ENCODE peak calls at places on chromosomes 6 and 20, in seven cellular contexts. X, I, T, D, H, S and J are unnamed samples.
A peak's percentile ranks its signal among the peaks of the same experiment; 100 is the strongest.

GRCh38 chr6:158509465-158509864 is 50.4 kb upstream of the TMEM181 start:
- DNase-seq in I (no peak), S (no peak), D (no peak), X (no peak), H (no peak), T (peak; percentile 12), J (no peak)

GRCh38 chr20:11267131-11267761 is 593.4 kb upstream of the JAG1 start:
- DNase-seq in I (peak; percentile 51), H (peak; percentile 96), S (no peak), X (peak; percentile 96), T (peak; percentile 58), D (peak; percentile 98), J (peak; percentile 61)

GRCh38 chr6:3005077-3005476 is 5.4 kb downstream of the NQO2 start:
- DNase-seq in X (no peak), H (no peak), I (no peak), D (no peak), S (no peak), T (no peak), J (no peak)

GRCh38 chr20:61923371-61924166 is 142.1 kb downstream of the TAF4 start:
- DNase-seq in D (no peak), T (no peak), H (no peak), X (no peak), S (peak; percentile 39), I (no peak), J (no peak)

GRCh38 chr20:35306931-35307517 is 14.8 kb upstream of the FAM83C start:
- DNase-seq in X (peak; percentile 84), T (peak; percentile 82), H (peak; percentile 85), S (peak; percentile 80), I (peak; percentile 36), D (peak; percentile 84), J (peak; percentile 61)

GRCh38 chr6:148967128-148967527 is 220.3 kb downstream of the UST start:
- DNase-seq in D (no peak), T (no peak), S (no peak), H (no peak), X (no peak), I (no peak), J (no peak)

GRCh38 chr6:52063584-52064400 is 23.6 kb downstream of the PKHD1 start:
- DNase-seq in I (peak; percentile 40), S (no peak), X (peak; percentile 22), H (peak; percentile 88), T (peak; percentile 68), D (peak; percentile 30), J (peak; percentile 42)

GRCh38 chr6:102485480-102485879 is 1092.0 kb downstream of the GRIK2 start:
- DNase-seq in X (no peak), T (no peak), S (no peak), D (no peak), H (no peak), I (no peak), J (no peak)

GRCh38 chr6:2850480-2851150 is 9.0 kb upstream of the SERPINB1 start:
- DNase-seq in I (no peak), T (no peak), S (no peak), H (peak; percentile 65), D (peak; percentile 58), X (peak; percentile 55), J (peak; percentile 86)

GRCh38 chr20:18984238-18985200 is 170.9 kb downstream of the SCP2D1 start:
- DNase-seq in T (no peak), X (no peak), H (peak; percentile 16), I (no peak), D (no peak), S (no peak), J (no peak)

GRCh38 chr6:150336299-150336698 is 32.5 kb upstream of the IYD start:
- DNase-seq in I (peak; percentile 17), D (peak; percentile 7), H (no peak), T (no peak), S (no peak), X (no peak), J (peak; percentile 27)

GRCh38 chr20:2694519-2694918 is 1.9 kb downstream of the EBF4 start:
- DNase-seq in D (no peak), X (no peak), H (no peak), S (no peak), T (no peak), I (no peak), J (no peak)

GRCh38 chr6:107046316-107046715 is 18.3 kb downstream of the MTRES1 start:
- DNase-seq in H (peak; percentile 44), X (no peak), T (no peak), S (no peak), D (no peak), I (peak; percentile 70), J (no peak)

GRCh38 chr6:55089325-55089724 is 85.0 kb upstream of the HCRTR2 start:
- DNase-seq in T (no peak), X (no peak), H (no peak), I (no peak), D (no peak), S (no peak), J (no peak)

GRCh38 chr20:60332523-60332922 is 374.3 kb downstream of the CDH26 start:
- DNase-seq in D (no peak), S (no peak), H (no peak), X (no peak), T (no peak), I (no peak), J (peak; percentile 92)

GRCh38 chr6:110878751-110879539 is 4.4 kb downstream of the AMD1 start:
- DNase-seq in H (peak; percentile 64), D (peak; percentile 59), X (peak; percentile 79), S (no peak), T (no peak), I (no peak), J (no peak)

GRCh38 chr6:4901256-4902061 is 102.4 kb downstream of the RPP40 start:
- DNase-seq in X (no peak), D (no peak), T (no peak), I (no peak), S (no peak), H (no peak), J (no peak)

GRCh38 chr6:1854296-1854695 is 244.6 kb downstream of the FOXC1 start:
- DNase-seq in I (no peak), X (no peak), T (no peak), D (no peak), H (no peak), S (no peak), J (no peak)

GRCh38 chr20:39853664-39854063 is 835.4 kb downstream of the MAFB start:
- DNase-seq in H (peak; percentile 79), X (peak; percentile 59), D (peak; percentile 82), I (peak; percentile 91), S (peak; percentile 52), T (no peak), J (peak; percentile 48)

GRCh38 chr20:24694157-24694726 is 224.8 kb downstream of the SYNDIG1 start:
- DNase-seq in T (peak; percentile 9), D (no peak), X (no peak), H (no peak), S (peak; percentile 27), I (no peak), J (no peak)

GRCh38 chr6:10425177-10425972 is 10.5 kb upstream of the TFAP2A start:
- DNase-seq in X (no peak), S (no peak), H (peak; percentile 70), I (no peak), D (no peak), T (no peak), J (no peak)
- H2AK5ac ChIP-seq in X (no peak overlapping the region), S (no peak overlapping the region), H (no peak overlapping the region), I (no peak overlapping the region), D (no peak overlapping the region), T (no peak overlapping the region), J (peak overlapping the region; percentile 85)

DNA sequence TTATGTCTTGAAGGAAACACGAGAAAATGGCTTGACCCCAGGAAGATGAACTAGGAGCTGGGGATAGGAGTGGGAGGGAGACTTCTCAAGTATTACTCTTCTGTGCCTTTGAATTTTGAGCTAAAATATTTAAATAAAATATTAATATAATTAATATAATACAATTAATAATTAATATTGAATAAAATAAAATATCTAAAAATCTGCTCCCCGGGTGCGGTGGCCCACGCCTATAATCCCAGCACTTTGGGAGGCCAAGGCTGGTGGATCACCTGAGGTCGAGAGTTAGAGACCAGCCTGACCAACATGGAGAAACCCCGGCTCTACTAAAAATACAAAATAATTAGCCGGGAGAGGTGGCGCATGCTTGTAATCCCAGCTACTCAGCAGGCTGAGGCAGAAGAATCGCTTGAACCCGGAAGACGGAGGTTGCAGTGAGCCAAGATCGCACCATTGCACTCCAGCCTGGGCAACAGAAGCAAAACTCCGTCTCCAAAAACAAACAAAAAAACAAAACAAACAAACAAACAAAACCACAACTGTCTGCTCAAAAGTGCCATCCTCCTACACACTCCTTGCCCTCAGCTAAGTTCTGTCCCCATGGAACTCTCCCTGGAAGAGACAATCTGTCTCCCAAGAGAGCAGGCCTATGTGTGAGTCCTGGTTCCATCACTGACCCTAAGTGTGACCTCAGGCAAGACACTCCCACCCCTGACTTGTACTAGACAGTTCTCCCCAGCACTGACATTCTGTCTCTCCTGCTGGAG is 13.7 kb upstream of the TRIB3 start:
- DNase-seq in H (no peak), D (no peak), X (no peak), S (no peak), I (no peak), T (no peak), J (no peak)
- H2AK5ac ChIP-seq in H (no peak overlapping the region), D (no peak overlapping the region), X (no peak overlapping the region), S (no peak overlapping the region), I (no peak overlapping the region), T (no peak overlapping the region), J (no peak overlapping the region)

GRCh38 chr6:72466471-72466870 is 155.4 kb upstream of the KCNQ5 start:
- DNase-seq in H (no peak), T (no peak), X (no peak), I (no peak), D (no peak), S (no peak), J (no peak)
- H2AK5ac ChIP-seq in H (peak overlapping the region; percentile 43), T (no peak overlapping the region), X (no peak overlapping the region), I (no peak overlapping the region), D (no peak overlapping the region), S (no peak overlapping the region), J (no peak overlapping the region)

GRCh38 chr6:82270791-82271392 is 23.3 kb upstream of the IBTK start:
- DNase-seq in D (peak; percentile 52), I (peak; percentile 47), H (peak; percentile 68), T (no peak), X (peak; percentile 52), S (no peak), J (peak; percentile 61)

GRCh38 chr6:82263916-82264315 is 16.4 kb upstream of the IBTK start:
- DNase-seq in X (no peak), T (no peak), H (no peak), D (no peak), I (no peak), S (no peak), J (peak; percentile 98)

GRCh38 chr6:82264824-82265223 is 17.3 kb upstream of the IBTK start:
- DNase-seq in X (no peak), H (peak; percentile 63), T (peak; percentile 59), S (no peak), D (no peak), I (no peak), J (peak; percentile 27)

GRCh38 chr6:82264321-82264720 is 16.8 kb upstream of the IBTK start:
- DNase-seq in X (no peak), D (no peak), I (no peak), T (no peak), S (no peak), H (no peak), J (peak; percentile 90)

DNA sequence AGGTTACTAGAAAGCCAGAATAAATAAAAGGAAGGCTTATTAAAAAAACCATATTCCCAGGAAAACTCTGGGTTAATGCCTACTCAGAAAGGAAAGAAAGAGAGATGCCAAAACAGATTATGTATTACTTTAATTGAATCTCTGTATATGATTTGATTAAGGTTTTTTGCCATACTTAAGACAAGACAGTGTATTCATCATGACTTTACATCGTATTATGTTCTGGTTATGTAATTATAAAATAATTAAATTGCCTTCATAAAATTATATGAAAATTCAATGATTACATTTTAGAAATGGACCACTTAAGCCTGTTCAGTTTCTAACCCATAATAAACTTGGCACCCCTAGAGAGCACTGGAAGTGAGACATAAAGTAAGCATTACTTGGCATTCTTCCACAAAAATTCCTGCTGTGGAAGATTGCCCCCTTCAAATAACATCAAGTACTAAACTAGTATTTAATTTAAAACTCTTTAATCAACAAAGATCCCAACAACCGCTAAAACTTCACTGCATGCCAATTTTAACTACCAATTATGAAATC is 20.8 kb upstream of the IBTK start:
- DNase-seq in D (no peak), H (no peak), X (no peak), T (no peak), S (no peak), I (no peak), J (no peak)
- H2AK5ac ChIP-seq in D (no peak overlapping the region), H (no peak overlapping the region), X (no peak overlapping the region), T (no peak overlapping the region), S (no peak overlapping the region), I (no peak overlapping the region), J (no peak overlapping the region)